ENCODE peak calls at places on chromosome 9, in eight cellular contexts. C, H, R, D, L, Y, M and A are unnamed samples. For H3K4me1, the result is how much of the 10 kb centered on the place peaks cover.

GRCh38 chr9:132662152-132662945 is 7.4 kb downstream of the DDX31 start:
- DNase-seq in R (no peak), H (no peak), D (no peak), M (no peak), Y (no peak), C (no peak), L (no peak), A (no peak)

GRCh38 chr9:120924698-120925534 is 1.7 kb downstream of the TRAF1 start:
- DNase-seq in R (no peak), D (no peak), L (no peak), Y (no peak), M (peak), H (no peak), C (no peak), A (no peak)

GRCh38 chr9:22307013-22307711 is 139.5 kb upstream of the DMRTA1 start:
- DNase-seq in H (no peak), Y (no peak), M (peak), D (peak), C (peak), R (no peak), L (peak), A (peak)

GRCh38 chr9:131734165-131734610 is 5.7 kb downstream of the RAPGEF1 start:
- DNase-seq in C (no peak), R (peak), Y (peak), D (peak), H (peak), L (peak), M (no peak), A (no peak)

GRCh38 chr9:92310562-92310961 is 14.6 kb downstream of the NOL8 start:
- DNase-seq in M (peak), L (no peak), C (no peak), H (no peak), D (no peak), Y (no peak), R (no peak), A (no peak)

GRCh38 chr9:36325081-36325828 is 67.0 kb upstream of the GNE start:
- DNase-seq in L (no peak), M (no peak), C (no peak), H (no peak), R (no peak), D (no peak), Y (peak), A (no peak)

GRCh38 chr9:6811436-6811835 is 53.7 kb downstream of the KDM4C start:
- DNase-seq in L (no peak), Y (no peak), D (no peak), C (no peak), H (no peak), R (no peak), M (no peak), A (no peak)

GRCh38 chr9:98993570-98993945 is 49.9 kb downstream of the COL15A1 start:
- DNase-seq in L (no peak), Y (no peak), R (peak), D (no peak), C (no peak), H (peak), M (no peak), A (no peak)

GRCh38 chr9:98129451-98129881 is 10.4 kb upstream of the TRIM14 start:
- DNase-seq in D (no peak), R (peak), Y (no peak), L (no peak), H (peak), C (no peak), M (peak), A (no peak)

GRCh38 chr9:113519401-113520108 is 56.0 kb downstream of the RGS3 start:
- DNase-seq in R (no peak), H (no peak), D (no peak), Y (no peak), M (peak), C (no peak), L (no peak), A (no peak)

GRCh38 chr9:26975728-26976707 is 19.8 kb downstream of the IFT74 start:
- DNase-seq in D (peak), H (no peak), L (no peak), C (peak), M (peak), R (no peak), Y (no peak), A (peak)

GRCh38 chr9:33044677-33045282 is 19.7 kb downstream of the DNAJA1 start:
- DNase-seq in D (peak), H (no peak), C (peak), Y (no peak), L (no peak), R (no peak), M (no peak), A (peak)

GRCh38 chr9:135017916-135018915 is 69.3 kb upstream of the OLFM1 start:
- DNase-seq in Y (no peak), R (no peak), L (no peak), M (no peak), D (no peak), C (no peak), H (no peak), A (no peak)

GRCh38 chr9:32524558-32525461 is 1.2 kb downstream of the RIGI start:
- DNase-seq in L (peak), R (no peak), C (no peak), H (peak), M (no peak), D (peak), Y (no peak), A (peak)

GRCh38 chr9:86406366-86406765 is 52.2 kb upstream of the TUT7 start:
- DNase-seq in M (peak), D (no peak), H (no peak), C (no peak), R (no peak), Y (no peak), L (no peak), A (no peak)

GRCh38 chr9:27368317-27368985 is 71.5 kb upstream of the EQTN start:
- DNase-seq in C (peak), D (no peak), Y (peak), M (no peak), R (no peak), H (no peak), L (no peak), A (peak)

GRCh38 chr9:124778575-124779367 is 1.8 kb downstream of the OLFML2A start:
- DNase-seq in L (no peak), H (no peak), R (no peak), Y (no peak), D (no peak), M (no peak), C (no peak), A (no peak)

GRCh38 chr9:136821333-136822031 is 13.7 kb downstream of the RABL6 start:
- DNase-seq in R (no peak), M (no peak), Y (no peak), L (no peak), H (no peak), C (no peak), D (peak), A (peak)
- H3K4me3 ChIP-seq in R (peak), M (no peak), Y (peak), L (no peak), H (no peak), C (no peak), D (no peak), A (peak)

DNA sequence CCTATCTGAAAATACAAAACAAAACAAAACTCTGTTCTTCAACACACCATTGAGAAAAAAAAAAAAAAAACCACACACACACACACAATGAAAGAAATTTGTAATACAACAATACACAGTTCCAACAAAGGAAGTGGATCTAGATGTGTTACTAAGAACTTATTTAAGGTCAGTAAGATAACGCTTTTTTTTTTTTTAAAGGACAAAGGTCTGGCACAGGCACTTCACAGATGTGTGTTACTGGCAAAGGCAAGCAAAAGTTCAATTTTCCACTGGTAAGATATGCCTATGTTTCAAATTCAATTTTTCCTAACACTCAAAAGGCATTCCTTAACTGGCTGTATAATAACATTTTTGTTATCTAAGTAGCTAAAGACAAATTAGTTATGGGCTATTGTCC is 3.6 kb downstream of the RFK start:
- DNase-seq in M (no peak), R (no peak), H (no peak), C (no peak), Y (no peak), D (no peak), L (no peak), A (no peak)
- H3K4me1 ChIP-seq in M (under half), R (under half), H (under half), C (under half), Y (under half), D (under half), L (under half), A (under half)

GRCh38 chr9:93459432-93459847 is 6.1 kb upstream of the FAM120AOS start:
- DNase-seq in M (no peak), L (peak), D (no peak), R (no peak), C (no peak), Y (no peak), H (no peak), A (no peak)
- H3K4me3 ChIP-seq in M (no peak), L (no peak), D (no peak), R (no peak), C (no peak), Y (no peak), H (no peak), A (no peak)

GRCh38 chr9:91214867-91215266 is 146.9 kb downstream of the AUH start:
- DNase-seq in R (no peak), M (no peak), L (no peak), Y (no peak), C (no peak), D (no peak), H (no peak), A (no peak)

GRCh38 chr9:91220021-91220420 is 141.7 kb downstream of the AUH start:
- DNase-seq in D (no peak), H (no peak), L (no peak), C (no peak), Y (no peak), M (no peak), R (no peak), A (no peak)

GRCh38 chr9:91219557-91219956 is 142.2 kb downstream of the AUH start:
- DNase-seq in C (no peak), M (no peak), L (no peak), D (no peak), H (no peak), R (no peak), Y (no peak), A (no peak)

GRCh38 chr9:91220491-91221135 is 141.1 kb downstream of the AUH start:
- DNase-seq in M (peak), D (no peak), H (no peak), L (no peak), Y (no peak), R (no peak), C (no peak), A (no peak)

GRCh38 chr9:91217388-91217787 is 144.3 kb downstream of the AUH start:
- DNase-seq in D (no peak), C (no peak), R (no peak), H (no peak), M (no peak), L (no peak), Y (no peak), A (no peak)
- H3K4me1 ChIP-seq in D (under half), C (under half), R (under half), H (under half), M (under half), L (under half), Y (under half), A (under half)

GRCh38 chr9:108551030-108551964 is 304.5 kb downstream of the ACTL7B start:
- DNase-seq in L (no peak), D (no peak), M (peak), R (no peak), Y (no peak), H (no peak), C (no peak), A (peak)
- H3K4me3 ChIP-seq in L (no peak), D (no peak), M (no peak), R (no peak), Y (no peak), H (no peak), C (no peak), A (no peak)

GRCh38 chr9:128034821-128035764 is 32.0 kb downstream of the NAIF1 start:
- DNase-seq in H (peak), C (peak), L (peak), M (peak), R (peak), Y (peak), D (peak), A (peak)

GRCh38 chr9:128027705-128028104 is 39.4 kb downstream of the NAIF1 start:
- DNase-seq in R (no peak), Y (no peak), L (no peak), D (no peak), H (no peak), M (no peak), C (no peak), A (no peak)

GRCh38 chr9:128033609-128034008 is 33.5 kb downstream of the NAIF1 start:
- DNase-seq in Y (no peak), H (no peak), M (no peak), L (no peak), D (no peak), C (no peak), R (no peak), A (peak)
- H3K4me1 ChIP-seq in Y (under half), H (under half), M (under half), L (under half), D (under half), C (under half), R (under half), A (under half)

DNA sequence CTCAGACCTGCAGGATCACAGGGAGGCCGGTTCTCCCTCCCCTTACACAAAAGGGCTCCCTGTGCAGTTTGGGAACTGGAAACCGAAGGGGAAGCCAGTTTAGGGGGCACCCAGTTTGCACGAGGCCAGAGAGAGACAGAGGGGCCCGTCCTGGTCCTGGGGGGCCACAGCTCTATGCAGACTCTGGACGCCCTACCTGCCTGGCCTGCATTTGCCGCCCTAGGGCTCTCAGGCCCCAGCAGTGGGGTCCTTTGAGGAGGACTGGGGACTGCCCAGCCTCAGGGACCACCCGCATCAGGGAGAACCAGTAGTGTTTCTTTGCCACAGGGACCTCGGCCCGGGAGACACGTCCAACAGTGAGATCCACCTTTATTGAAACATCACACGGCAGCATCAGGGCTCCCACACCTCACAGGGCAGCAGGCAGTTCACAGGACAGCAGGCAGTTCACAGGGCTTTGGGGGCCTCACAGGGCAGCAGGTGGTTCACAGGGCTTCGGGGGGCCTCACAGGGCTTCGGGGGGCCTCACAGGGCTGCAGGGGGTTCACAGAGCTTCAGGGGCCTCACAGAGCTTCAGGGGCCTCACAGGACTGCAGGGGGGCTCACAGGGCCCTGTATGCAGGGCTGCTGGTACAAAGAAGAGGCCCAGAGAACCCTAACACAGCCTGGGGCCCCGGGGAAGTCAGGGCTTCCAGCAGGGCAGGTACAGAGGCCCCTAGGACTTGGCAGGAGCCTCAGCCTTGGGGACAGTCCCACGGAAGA is 648 bp upstream of the NSMF start:
- DNase-seq in Y (no peak), C (no peak), L (no peak), D (peak), M (no peak), R (no peak), H (no peak), A (no peak)
- H3K4me3 ChIP-seq in Y (peak), C (peak), L (no peak), D (no peak), M (peak), R (peak), H (peak), A (no peak)

GRCh38 chr9:129139233-129139992 is 28.2 kb downstream of the PTPA start:
- DNase-seq in H (peak), R (peak), Y (peak), M (peak), D (peak), L (peak), C (peak), A (peak)

GRCh38 chr9:129136446-129137049 is 25.3 kb downstream of the PTPA start:
- DNase-seq in D (no peak), H (no peak), C (no peak), M (no peak), Y (no peak), R (no peak), L (no peak), A (no peak)

GRCh38 chr9:129138476-129139232 is 27.4 kb downstream of the PTPA start:
- DNase-seq in L (no peak), C (no peak), Y (peak), H (peak), M (peak), R (no peak), D (peak), A (no peak)

GRCh38 chr9:129137292-129138143 is 26.3 kb downstream of the PTPA start:
- DNase-seq in M (no peak), H (no peak), L (no peak), C (no peak), D (no peak), R (no peak), Y (no peak), A (no peak)

GRCh38 chr9:129138144-129138462 is 26.9 kb downstream of the PTPA start:
- DNase-seq in Y (no peak), D (no peak), R (no peak), M (no peak), H (no peak), C (no peak), L (no peak), A (no peak)
- H3K4me1 ChIP-seq in Y (half or more), D (half or more), R (half or more), M (under half), H (under half), C (under half), L (under half), A (under half)